ENCODE peak calls at places on chromosomes 1 and 21, in ten cellular contexts. O is A549, A is ovary, H is tibial nerve, E is stomach, S is suprapubic skin, G is upper lobe of left lung, L is transverse colon, J is sigmoid colon, Z is GM12878. V is an unnamed sample.
A peak's percentile ranks its signal among the peaks of the same experiment; 100 is the strongest.

GRCh38 chr21:28734522-28735175 is 258.0 kb downstream of the LTN1 start:
- DNase-seq in H (no peak), E (no peak), A (no peak), J (no peak), Z (no peak), G (no peak), L (no peak), S (no peak), O (no peak), V (no peak)

GRCh38 chr1:154913242-154913641 is 23.3 kb downstream of the PMVK start:
- DNase-seq in H (no peak), L (no peak), J (no peak), E (no peak), G (no peak), S (no peak), A (no peak), O (no peak), Z (no peak), V (no peak)

GRCh38 chr1:231872461-231872910 is 245.9 kb downstream of the DISC1 start:
- DNase-seq in J (no peak), O (no peak), H (no peak), A (no peak), L (no peak), Z (no peak), S (no peak), G (no peak), E (no peak), V (no peak)

GRCh38 chr1:22410401-22410800 is 41.2 kb upstream of the ZBTB40 start:
- DNase-seq in S (no peak), J (no peak), O (no peak), E (no peak), H (no peak), Z (no peak), L (no peak), A (no peak), G (no peak), V (no peak)

GRCh38 chr21:26715116-26715515 is 130.1 kb downstream of the ADAMTS1 start:
- DNase-seq in A (no peak), G (no peak), Z (no peak), O (no peak), L (no peak), E (no peak), S (no peak), H (no peak), J (no peak), V (no peak)

GRCh38 chr1:56773341-56774066 is 45.7 kb downstream of the FYB2 start:
- DNase-seq in H (no peak), L (no peak), S (no peak), Z (no peak), G (no peak), J (no peak), A (no peak), O (no peak), E (no peak), V (no peak)

GRCh38 chr21:46559291-46559983 is 45.4 kb downstream of the S100B start:
- DNase-seq in E (peak; percentile 25), L (no peak), S (no peak), O (no peak), H (no peak), J (peak; percentile 38), A (no peak), Z (peak; percentile 34), G (peak; percentile 59), V (no peak)

GRCh38 chr1:162062542-162063015 is 6.9 kb upstream of the NOS1AP start:
- DNase-seq in A (no peak), H (no peak), O (no peak), Z (no peak), E (peak; percentile 60), L (no peak), S (no peak), J (no peak), G (no peak), V (no peak)

GRCh38 chr1:46131093-46131492 is 1.3 kb downstream of the PIK3R3 start:
- DNase-seq in O (no peak), E (no peak), S (no peak), H (no peak), Z (no peak), G (no peak), J (no peak), L (no peak), A (no peak), V (no peak)

GRCh38 chr1:244863491-244864252 is 671 bp downstream of the HNRNPU start:
- DNase-seq in J (no peak), A (no peak), G (peak; percentile 91), O (no peak), L (peak; percentile 45), S (peak; percentile 80), H (peak; percentile 14), E (peak; percentile 40), Z (no peak), V (peak; percentile 83)

GRCh38 chr1:10107985-10108663 is 75.4 kb downstream of the UBE4B start:
- DNase-seq in J (no peak), S (no peak), A (no peak), Z (no peak), H (no peak), O (no peak), G (no peak), L (no peak), E (no peak), V (no peak)

GRCh38 chr1:25711555-25712298 is 88.3 kb upstream of the SELENON start:
- DNase-seq in J (peak; percentile 72), E (no peak), H (no peak), S (no peak), O (no peak), G (peak; percentile 84), A (no peak), L (no peak), Z (no peak), V (peak; percentile 45)

GRCh38 chr1:65027699-65028358 is 61.5 kb upstream of the JAK1 start:
- DNase-seq in S (no peak), J (peak; percentile 79), E (peak; percentile 84), O (no peak), Z (no peak), H (peak; percentile 32), L (peak; percentile 76), A (peak; percentile 65), G (peak; percentile 89), V (no peak)

GRCh38 chr1:74693473-74693872 is 19.9 kb upstream of the ERICH3 start:
- DNase-seq in S (no peak), E (no peak), A (no peak), L (no peak), O (no peak), J (no peak), G (no peak), Z (no peak), H (no peak), V (no peak)

DNA sequence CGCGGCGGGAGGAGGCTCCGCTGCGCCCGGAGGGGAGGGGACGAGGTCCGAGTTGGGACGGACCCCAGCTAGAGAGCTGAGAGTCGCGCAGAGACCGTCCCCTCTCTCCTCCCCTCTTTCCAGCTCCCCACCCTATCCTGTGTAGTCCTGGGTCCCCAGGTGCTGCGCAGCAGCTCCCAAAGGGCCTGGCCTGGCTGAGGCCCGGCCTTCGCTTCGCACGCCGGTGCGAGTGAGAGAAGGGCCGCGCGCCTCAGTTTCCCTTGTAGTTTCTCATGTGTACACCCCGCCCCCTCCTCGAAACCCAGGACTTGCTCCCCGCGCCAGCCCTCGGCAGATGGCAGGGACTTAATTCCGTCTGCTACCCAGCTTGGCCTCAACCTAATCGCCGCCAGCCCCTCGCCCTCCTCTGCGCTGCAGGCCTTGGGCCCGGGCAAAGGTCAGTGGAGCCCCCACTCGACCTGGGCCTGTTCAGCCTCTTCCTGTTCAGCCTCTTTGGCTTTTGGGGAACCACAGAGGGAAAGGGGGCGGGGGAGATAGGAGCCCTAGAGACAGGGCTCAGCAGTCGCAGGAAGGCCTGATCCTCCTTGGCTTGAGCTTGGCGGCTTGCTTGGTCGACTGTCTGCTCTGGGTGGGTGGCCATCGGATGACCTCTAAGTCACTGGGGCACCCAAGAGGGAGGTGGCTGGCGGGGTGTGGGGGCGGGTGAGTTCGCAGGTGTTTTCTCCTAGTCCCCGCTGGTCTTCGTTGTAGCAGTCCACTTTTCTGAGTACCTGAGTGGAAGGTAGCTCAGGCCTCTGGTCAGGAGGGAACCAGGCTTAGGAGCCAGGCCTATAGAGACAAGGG is 1.0 kb downstream of the ZNF687 start:
- DNase-seq in A (no peak), S (no peak), J (peak; percentile 79), L (peak; percentile 41), E (peak; percentile 35), Z (no peak), H (peak; percentile 17), O (peak; percentile 43), G (no peak), V (peak; percentile 64)
- TF ChIP-seq EP300 in A (no peak), S (no peak), J (no peak), L (no peak), E (no peak), Z (no peak), H (no peak), O (no peak), G (no peak), V (no peak)

DNA sequence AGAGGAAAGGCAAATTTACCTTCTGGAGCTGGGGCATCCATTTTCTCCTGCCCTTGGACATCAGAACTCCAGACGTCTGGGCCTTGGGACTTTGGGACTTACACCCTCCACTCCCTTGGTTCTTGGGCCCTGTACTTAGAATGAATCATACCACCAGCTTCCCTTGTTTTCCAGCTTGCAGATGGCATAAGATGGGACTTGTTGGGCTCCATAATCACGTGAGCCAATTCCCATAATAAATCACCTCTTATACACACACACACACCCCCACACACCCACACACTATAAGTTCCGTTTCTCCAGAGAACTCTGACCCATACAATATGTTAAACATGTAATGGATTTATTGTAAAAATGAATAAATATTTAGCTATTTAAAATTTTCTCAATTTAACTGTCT is 185.7 kb downstream of the GIPC2 start:
- DNase-seq in A (no peak), J (no peak), S (no peak), H (no peak), Z (no peak), O (no peak), E (no peak), L (peak; percentile 54), G (no peak), V (no peak)
- TF ChIP-seq EP300 in A (no peak), J (no peak), S (no peak), H (no peak), Z (no peak), O (no peak), E (no peak), L (no peak), G (no peak), V (no peak)

DNA sequence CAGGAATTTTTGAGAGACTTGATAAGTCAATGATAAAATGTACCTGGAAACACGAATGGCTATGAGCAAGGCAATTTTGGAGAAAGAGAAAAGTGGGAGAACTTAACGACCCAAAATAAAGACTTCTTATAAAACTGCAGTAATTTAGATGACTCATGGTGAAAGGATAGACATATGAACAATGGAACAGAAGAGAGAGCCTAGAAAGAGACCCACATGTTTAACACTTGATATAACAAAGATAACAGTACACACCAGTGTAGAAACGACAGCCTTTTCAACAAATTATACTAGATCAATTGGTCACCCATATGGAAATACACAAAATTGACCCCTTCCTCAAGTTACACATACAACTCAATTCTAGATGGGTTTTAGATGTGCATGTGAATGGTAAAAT is 117.5 kb upstream of the GALNT2 start:
- DNase-seq in H (no peak), S (no peak), Z (no peak), A (no peak), E (no peak), G (no peak), L (no peak), O (no peak), J (no peak), V (no peak)
- TF ChIP-seq EP300 in H (no peak), S (no peak), Z (no peak), A (no peak), E (no peak), G (no peak), L (no peak), O (no peak), J (no peak), V (no peak)

GRCh38 chr1:216531308-216532239 is 108.3 kb upstream of the USH2A start:
- DNase-seq in L (no peak), O (no peak), G (no peak), J (no peak), H (no peak), S (no peak), A (peak; percentile 11), E (no peak), Z (no peak), V (no peak)
- TF ChIP-seq EP300 in L (no peak), O (no peak), G (no peak), J (no peak), H (no peak), S (no peak), A (no peak), E (no peak), Z (no peak), V (no peak)

V was measured in K562.